ENCODE peak calls at places on chromosomes 12 and 14, in six cellular contexts. V is H1, O is psoas muscle, A is AG04450, F is astrocyte of the spinal cord, D is OCI-LY7. G is an unnamed sample.

GRCh38 chr14:61233436-61233956 is 47.6 kb downstream of the TMEM30B start:
- DNase-seq in V (no peak), F (no peak), D (no peak), A (no peak), O (no peak), G (no peak)

GRCh38 chr12:117671734-117672133 is 297.1 kb downstream of the KSR2 start:
- DNase-seq in D (peak), F (peak), A (no peak), V (peak), O (peak), G (no peak)

GRCh38 chr14:52781629-52782028 is 9.8 kb downstream of the GNPNAT1 start:
- DNase-seq in D (no peak), F (no peak), V (no peak), A (no peak), O (no peak), G (no peak)

GRCh38 chr14:68535404-68536024 is 257.4 kb downstream of the ZFP36L1 start:
- DNase-seq in V (no peak), F (peak), D (no peak), A (peak), O (no peak), G (peak)

GRCh38 chr14:38623661-38624060 is 367.8 kb upstream of the CLEC14A start:
- DNase-seq in A (no peak), D (no peak), O (no peak), F (no peak), V (no peak), G (no peak)

GRCh38 chr12:47346251-47347019 is 266.7 kb upstream of the AMIGO2 start:
- DNase-seq in F (no peak), D (no peak), V (no peak), A (no peak), O (no peak), G (no peak)

GRCh38 chr12:34218193-34219045 is 196.1 kb downstream of the ALG10 start:
- DNase-seq in O (peak), F (peak), A (no peak), V (peak), D (peak), G (no peak)

GRCh38 chr12:102765736-102766135 is 151.3 kb downstream of the PAH start:
- DNase-seq in D (no peak), A (no peak), O (no peak), F (peak), V (no peak), G (no peak)

GRCh38 chr12:66555113-66555512 is 123.8 kb downstream of the GRIP1 start:
- DNase-seq in D (no peak), F (no peak), A (no peak), O (no peak), V (no peak), G (no peak)

GRCh38 chr14:89625208-89625987 is 208.4 kb upstream of the FOXN3 start:
- DNase-seq in F (peak), O (peak), D (no peak), A (no peak), V (no peak), G (no peak)

GRCh38 chr12:67590122-67590795 is 58.3 kb upstream of the DYRK2 start:
- DNase-seq in V (no peak), A (no peak), F (no peak), O (no peak), D (no peak), G (no peak)

GRCh38 chr14:23033801-23034497 is 751 bp downstream of the PSMB5 start:
- DNase-seq in D (no peak), O (no peak), F (no peak), V (no peak), A (no peak), G (no peak)

GRCh38 chr12:57101892-57102695 is 9.1 kb downstream of the STAT6 start:
- DNase-seq in D (no peak), F (no peak), V (no peak), O (no peak), A (no peak), G (no peak)

GRCh38 chr14:91947196-91948184 is at the start of gene FBLN5:
- DNase-seq in V (peak), O (peak), F (peak), A (peak), D (no peak), G (peak)

GRCh38 chr12:31339831-31340622 is 14.1 kb upstream of the SINHCAF start:
- DNase-seq in V (no peak), O (no peak), D (no peak), F (no peak), A (no peak), G (no peak)

GRCh38 chr12:79300199-79300568 is 390.6 kb downstream of the PAWR start:
- DNase-seq in A (peak), F (peak), O (no peak), D (no peak), V (no peak), G (no peak)

GRCh38 chr14:89466939-89467338 is 49.9 kb upstream of the FOXN3 start:
- DNase-seq in F (no peak), A (no peak), O (peak), V (no peak), D (no peak), G (no peak)

GRCh38 chr14:60651051-60651935 is 2.0 kb upstream of the SIX1 start:
- DNase-seq in F (no peak), A (no peak), V (no peak), D (no peak), O (no peak), G (no peak)

GRCh38 chr14:95485222-95485819 is 31.1 kb downstream of the SYNE3 start:
- DNase-seq in V (no peak), O (no peak), A (no peak), D (no peak), F (no peak), G (no peak)

GRCh38 chr12:119869720-119870119 is 7.4 kb downstream of the CIT start:
- DNase-seq in O (peak), F (peak), A (peak), V (no peak), D (no peak), G (no peak)

GRCh38 chr14:74618078-74618952 is 6.3 kb upstream of the LTBP2 start:
- DNase-seq in V (no peak), A (no peak), F (peak), O (no peak), D (peak), G (no peak)

GRCh38 chr14:50957296-50957695 is 13.0 kb upstream of the PYGL start:
- DNase-seq in F (peak), A (no peak), D (no peak), V (no peak), O (no peak), G (no peak)

GRCh38 chr12:19245126-19245525 is 115.6 kb downstream of the PLEKHA5 start:
- DNase-seq in A (no peak), F (no peak), V (no peak), O (no peak), D (no peak), G (no peak)

GRCh38 chr12:107318804-107319535 is 225.6 kb upstream of the CRY1 start:
- DNase-seq in F (peak), D (no peak), O (peak), V (peak), A (no peak), G (no peak)

GRCh38 chr14:33938131-33938949 is 12.5 kb downstream of the EGLN3 start:
- DNase-seq in D (no peak), O (peak), F (no peak), V (peak), A (no peak), G (no peak)

GRCh38 chr12:5428332-5429221 is 3.3 kb upstream of the NTF3 start:
- DNase-seq in O (no peak), A (no peak), F (no peak), V (peak), D (peak), G (no peak)

GRCh38 chr12:125208942-125209341 is 143.7 kb downstream of the AACS start:
- DNase-seq in V (no peak), A (no peak), D (no peak), O (no peak), F (no peak), G (no peak)

GRCh38 chr12:116495260-116495659 is 63.9 kb upstream of the MAP1LC3B2 start:
- DNase-seq in D (no peak), O (no peak), V (no peak), F (peak), A (no peak), G (peak)

GRCh38 chr14:68922201-68922613 is 56.9 kb downstream of the ACTN1 start:
- DNase-seq in A (no peak), O (no peak), F (no peak), V (no peak), D (no peak), G (no peak)

GRCh38 chr12:70576341-70577282 is 60.6 kb downstream of the PTPRB start:
- DNase-seq in A (peak), V (no peak), D (peak), F (peak), O (no peak), G (peak)

GRCh38 chr12:123772074-123772473 is 10.0 kb downstream of the DNAH10 start:
- DNase-seq in F (no peak), D (no peak), O (no peak), A (no peak), V (no peak), G (no peak)

GRCh38 chr12:85279449-85280137 is 427 bp upstream of the ALX1 start:
- DNase-seq in D (no peak), O (peak), F (peak), V (peak), A (no peak), G (no peak)

GRCh38 chr12:85281947-85282312 is 1.9 kb downstream of the ALX1 start:
- DNase-seq in A (no peak), O (no peak), V (no peak), D (no peak), F (no peak), G (no peak)

GRCh38 chr12:85280984-85281946 is 1.2 kb downstream of the ALX1 start:
- DNase-seq in O (no peak), D (no peak), A (no peak), F (peak), V (no peak), G (no peak)

GRCh38 chr12:85278598-85279448 is 1.2 kb upstream of the ALX1 start:
- DNase-seq in O (no peak), A (no peak), D (no peak), V (peak), F (peak), G (no peak)

GRCh38 chr12:85280138-85280983 is at the start of gene ALX1:
- DNase-seq in F (peak), O (no peak), V (peak), A (no peak), D (no peak), G (no peak)
- TF ChIP-seq CTCF in F (no peak), O (no peak), V (peak), A (no peak), D (no peak), G (no peak)

GRCh38 chr12:40054554-40055226 is 51.2 kb downstream of the SLC2A13 start:
- DNase-seq in A (peak), O (no peak), V (no peak), D (no peak), F (peak), G (peak)
- H3K4me3 ChIP-seq in A (no peak), O (no peak), V (no peak), D (no peak), F (no peak), G (no peak)

GRCh38 chr14:56187736-56188135 is 69.5 kb downstream of the PELI2 start:
- DNase-seq in D (no peak), A (no peak), V (no peak), F (no peak), O (no peak), G (no peak)
- TF ChIP-seq CTCF in D (no peak), A (no peak), V (no peak), F (no peak), O (no peak), G (no peak)

DNA sequence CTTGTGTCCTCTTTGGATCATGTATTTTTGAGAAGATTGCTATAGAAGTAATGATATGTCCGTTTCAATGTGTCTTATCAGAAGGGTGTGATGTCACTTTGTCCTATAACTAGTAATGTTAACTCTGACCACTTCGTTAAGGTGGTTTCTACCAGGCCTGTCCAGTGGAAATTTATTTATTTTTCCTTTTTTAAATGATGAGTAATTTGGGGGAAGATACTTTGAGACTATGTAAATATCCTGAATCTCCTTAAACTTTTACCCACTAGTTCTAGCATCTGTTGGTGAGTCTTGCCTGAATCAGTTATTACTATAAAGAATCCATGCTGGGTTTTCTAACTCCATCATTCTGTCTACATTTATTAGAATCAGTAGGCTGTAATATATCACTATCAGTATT is 15.3 kb downstream of the EP400 start:
- DNase-seq in F (peak), D (no peak), A (no peak), O (no peak), V (no peak), G (no peak)
- H3K4me3 ChIP-seq in F (no peak), D (no peak), A (no peak), O (no peak), V (no peak), G (no peak)

GRCh38 chr14:101062065-101062450 is 158.5 kb upstream of the RTL1 start:
- DNase-seq in V (no peak), O (peak), F (no peak), D (no peak), A (no peak), G (no peak)
- TF ChIP-seq CTCF in V (no peak), O (no peak), F (no peak), D (no peak), A (no peak), G (no peak)

GRCh38 chr12:108768591-108769500 is 37.5 kb upstream of the CORO1C start:
- DNase-seq in D (no peak), O (peak), F (no peak), A (no peak), V (peak), G (no peak)
- H3K4me3 ChIP-seq in D (no peak), O (peak), F (peak), A (peak), V (peak), G (peak)

GRCh38 chr12:3000548-3001275 is 41.5 kb downstream of the TEAD4 start:
- DNase-seq in F (no peak), O (no peak), A (no peak), D (no peak), V (no peak), G (no peak)
- TF ChIP-seq CTCF in F (peak), O (peak), A (peak), D (peak), V (peak), G (peak)

G was measured in retinal pigment epithelial cell.